ENCODE peak calls at places on chromosome 13, in seven cellular contexts. Q is omental fat pad, C is epithelial cell of esophagus, W is BJ, U is mesothelial cell of epicardium, T is NB4, P is AG09319. D is an unnamed sample.
A peak's percentile ranks its signal among the peaks of the same experiment; 100 is the strongest.

GRCh38 chr13:32501058-32501457 is 37.5 kb downstream of the N4BP2L2 start:
- DNase-seq in U (no peak), P (no peak), Q (no peak), T (no peak), W (no peak), C (no peak), D (no peak)

GRCh38 chr13:38763446-38764381 is 76.8 kb downstream of the FREM2 start:
- DNase-seq in C (peak; percentile 55), W (no peak), P (peak; percentile 4), U (no peak), Q (no peak), T (peak; percentile 48), D (no peak)

GRCh38 chr13:100875392-100876043 is 200.9 kb upstream of the TMTC4 start:
- DNase-seq in U (no peak), P (peak; percentile 68), C (peak; percentile 27), W (peak; percentile 79), Q (no peak), T (peak; percentile 14), D (peak; percentile 89)

GRCh38 chr13:58097831-58098230 is 466.3 kb downstream of the PCDH17 start:
- DNase-seq in T (no peak), U (no peak), C (no peak), W (no peak), Q (no peak), P (no peak), D (no peak)

GRCh38 chr13:46475586-46475991 is 77.4 kb upstream of the LRCH1 start:
- DNase-seq in Q (no peak), T (no peak), U (no peak), P (no peak), W (no peak), C (peak; percentile 48), D (peak; percentile 56)

GRCh38 chr13:45292176-45292575 is 48.8 kb downstream of the TPT1 start:
- DNase-seq in C (peak; percentile 79), Q (no peak), W (no peak), T (no peak), P (no peak), U (no peak), D (no peak)

GRCh38 chr13:114024603-114025431 is 50.9 kb upstream of the C13orf46 start:
- DNase-seq in Q (no peak), U (no peak), C (no peak), P (no peak), T (no peak), W (no peak), D (no peak)

GRCh38 chr13:110347535-110348308 is 40.6 kb downstream of the COL4A2 start:
- DNase-seq in U (no peak), W (no peak), C (peak; percentile 100), Q (no peak), P (no peak), T (no peak), D (peak; percentile 83)

GRCh38 chr13:111909971-111910671 is 156.8 kb upstream of the SOX1 start:
- DNase-seq in U (no peak), P (no peak), Q (no peak), W (no peak), C (no peak), T (no peak), D (no peak)

GRCh38 chr13:37617162-37617561 is 18.6 kb upstream of the POSTN start:
- DNase-seq in Q (no peak), U (no peak), C (peak; percentile 28), P (no peak), W (peak; percentile 75), T (no peak), D (peak; percentile 59)

GRCh38 chr13:113404366-113404722 is 40.4 kb upstream of the GRTP1 start:
- DNase-seq in C (no peak), W (no peak), P (no peak), Q (no peak), T (no peak), U (no peak), D (no peak)

GRCh38 chr13:110108348-110109139 is 198.4 kb downstream of the COL4A1 start:
- DNase-seq in C (peak; percentile 91), Q (no peak), W (no peak), U (peak; percentile 50), T (peak; percentile 91), P (peak; percentile 71), D (peak; percentile 95)

GRCh38 chr13:72891423-72891822 is 109.5 kb downstream of the PIBF1 start:
- DNase-seq in Q (no peak), T (no peak), C (no peak), U (no peak), P (no peak), W (no peak), D (no peak)

GRCh38 chr13:53068841-53069520 is 40.4 kb downstream of the OLFM4 start:
- DNase-seq in U (no peak), C (no peak), W (no peak), P (no peak), Q (no peak), T (no peak), D (no peak)

GRCh38 chr13:44934724-44935123 is 54.5 kb downstream of the NUFIP1 start:
- DNase-seq in P (no peak), C (peak; percentile 63), T (peak; percentile 58), Q (no peak), U (no peak), W (peak; percentile 31), D (peak; percentile 46)

GRCh38 chr13:30256713-30257432 is 50.5 kb downstream of the KATNAL1 start:
- DNase-seq in Q (no peak), W (no peak), C (no peak), U (no peak), T (peak; percentile 30), P (no peak), D (peak; percentile 23)

GRCh38 chr13:84263354-84264069 is 381.2 kb upstream of the SLITRK1 start:
- DNase-seq in P (no peak), T (no peak), U (no peak), Q (no peak), W (no peak), C (peak; percentile 13), D (no peak)

GRCh38 chr13:108734676-108735075 is 105.3 kb downstream of the MYO16 start:
- DNase-seq in P (no peak), T (peak; percentile 13), C (no peak), Q (no peak), W (no peak), U (no peak), D (no peak)

GRCh38 chr13:70128098-70128497 is 19.8 kb upstream of the KLHL1 start:
- DNase-seq in U (no peak), P (no peak), T (no peak), W (no peak), Q (no peak), C (no peak), D (no peak)

DNA sequence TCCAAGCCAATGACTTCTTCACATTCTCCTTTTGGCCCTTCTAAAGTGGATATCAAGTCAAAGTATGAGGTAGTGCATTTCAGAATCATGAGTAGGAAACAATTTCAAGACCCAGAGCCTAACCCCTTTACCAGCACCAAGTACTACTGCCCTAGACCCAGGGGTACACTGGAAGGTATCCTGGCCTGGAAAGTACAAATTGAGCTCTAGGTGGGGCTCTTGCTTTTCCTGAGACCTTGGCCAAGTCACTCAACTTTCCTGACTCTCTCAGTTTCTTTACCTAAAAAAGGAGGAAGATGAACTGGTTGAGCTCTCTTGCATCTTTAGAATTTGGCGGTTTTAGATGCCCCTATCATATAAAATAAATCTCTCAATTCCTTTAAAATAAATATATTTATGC is 204.7 kb downstream of the FGF14 start:
- DNase-seq in C (peak; percentile 56), U (no peak), T (peak; percentile 17), P (no peak), Q (no peak), W (no peak), D (peak; percentile 67)
- TF ChIP-seq CTCF in C (peak; percentile 49), U (no peak), T (no peak), P (no peak), Q (no peak), W (no peak), D (peak; percentile 14)

GRCh38 chr13:98576963-98577822 is at the start of gene STK24:
- DNase-seq in T (peak; percentile 75), Q (no peak), C (peak; percentile 61), U (peak; percentile 51), P (peak; percentile 38), W (no peak), D (peak; percentile 88)
- TF ChIP-seq CTCF in T (no peak), Q (no peak), C (no peak), U (no peak), P (no peak), W (no peak), D (no peak)

GRCh38 chr13:82291852-82292251 is 1590.4 kb downstream of the SLITRK1 start:
- DNase-seq in T (no peak), Q (no peak), C (no peak), P (no peak), W (no peak), U (no peak), D (no peak)
- TF ChIP-seq CTCF in T (no peak), Q (no peak), C (no peak), P (no peak), W (no peak), U (no peak), D (no peak)

DNA sequence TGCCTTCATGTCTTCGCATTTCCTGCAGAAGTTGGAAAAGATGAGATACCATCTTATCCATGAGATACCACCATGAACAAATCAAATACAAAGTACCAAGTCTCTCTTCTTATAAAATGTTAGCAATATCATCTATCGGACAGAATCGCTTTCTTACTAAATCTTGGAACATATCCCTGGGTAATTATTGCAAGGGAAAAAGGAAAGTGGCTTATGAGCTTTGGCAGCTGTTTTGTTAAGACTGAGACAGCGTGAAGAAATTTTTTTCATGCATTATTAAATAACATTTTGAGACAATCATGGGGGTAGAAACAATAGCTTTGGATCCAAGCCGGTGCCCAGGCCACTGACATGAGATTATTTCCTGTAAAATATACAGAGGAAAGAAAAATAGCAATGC is 84.5 kb downstream of the DOCK9 start:
- DNase-seq in U (no peak), C (no peak), Q (no peak), T (no peak), P (no peak), W (no peak), D (no peak)
- TF ChIP-seq CTCF in U (no peak), C (no peak), Q (no peak), T (no peak), P (no peak), W (no peak), D (no peak)

GRCh38 chr13:41311607-41312500 is 787 bp downstream of the NAA16 start:
- DNase-seq in T (peak; percentile 64), U (peak; percentile 28), W (no peak), P (no peak), C (peak; percentile 48), Q (peak; percentile 57), D (peak; percentile 67)
- TF ChIP-seq CTCF in T (no peak), U (no peak), W (no peak), P (no peak), C (no peak), Q (no peak), D (no peak)

GRCh38 chr13:80361298-80361697 is 20.4 kb upstream of the SPRY2 start:
- DNase-seq in U (no peak), C (peak; percentile 21), W (no peak), P (no peak), Q (no peak), T (no peak), D (no peak)

GRCh38 chr13:80362488-80362887 is 21.6 kb upstream of the SPRY2 start:
- DNase-seq in Q (no peak), T (no peak), W (no peak), U (no peak), C (no peak), P (no peak), D (no peak)

GRCh38 chr13:80363890-80364503 is 23.1 kb upstream of the SPRY2 start:
- DNase-seq in U (no peak), C (peak; percentile 30), W (no peak), T (peak; percentile 46), P (no peak), Q (no peak), D (peak; percentile 67)

GRCh38 chr13:80360298-80360827 is 19.4 kb upstream of the SPRY2 start:
- DNase-seq in U (no peak), W (no peak), C (no peak), Q (no peak), P (no peak), T (peak; percentile 16), D (no peak)

GRCh38 chr13:80361883-80362327 is 21.0 kb upstream of the SPRY2 start:
- DNase-seq in W (no peak), U (no peak), T (peak; percentile 71), C (peak; percentile 54), Q (no peak), P (no peak), D (no peak)
- TF ChIP-seq CTCF in W (no peak), U (no peak), T (peak; percentile 35), C (no peak), Q (no peak), P (no peak), D (no peak)